ENCODE peak calls at places on chromosomes 3 and 15, in eight cellular contexts. H, J, E, I, Z, K, U and Q are unnamed samples.
A peak's percentile ranks its signal among the peaks of the same experiment; 100 is the strongest.

GRCh38 chr3:187334904-187335303 is 33.3 kb upstream of the RTP4 start:
- DNase-seq in H (no peak), J (no peak), E (no peak), I (no peak), Z (no peak), K (no peak), U (no peak), Q (no peak)

GRCh38 chr3:130773371-130773770 is 26.7 kb upstream of the PIK3R4 start:
- DNase-seq in H (no peak), J (no peak), E (no peak), I (no peak), Z (no peak), K (no peak), U (no peak), Q (no peak)

GRCh38 chr3:52481819-52482521 is 13.2 kb upstream of the STAB1 start:
- DNase-seq in H (no peak), J (peak; percentile 29), E (peak; percentile 23), I (no peak), Z (peak; percentile 66), K (peak; percentile 12), U (no peak), Q (no peak)

GRCh38 chr3:161406594-161407555 is 35.6 kb upstream of the SPTSSB start:
- DNase-seq in H (no peak), J (no peak), E (no peak), I (no peak), Z (no peak), K (no peak), U (peak; percentile 12), Q (no peak)

GRCh38 chr15:70065006-70065722 is 32.6 kb downstream of the TLE3 start:
- DNase-seq in H (peak; percentile 49), J (no peak), E (no peak), I (no peak), Z (no peak), K (no peak), U (no peak), Q (no peak)

GRCh38 chr3:193746832-193747231 is 153.8 kb downstream of the OPA1 start:
- DNase-seq in H (no peak), J (no peak), E (no peak), I (no peak), Z (no peak), K (no peak), U (no peak), Q (no peak)

GRCh38 chr15:38758001-38758400 is 193.4 kb upstream of the RASGRP1 start:
- DNase-seq in H (no peak), J (no peak), E (peak; percentile 6), I (no peak), Z (no peak), K (no peak), U (no peak), Q (no peak)

GRCh38 chr3:167115331-167115934 is 264.7 kb downstream of the ZBBX start:
- DNase-seq in H (no peak), J (no peak), E (no peak), I (no peak), Z (no peak), K (no peak), U (no peak), Q (no peak)

GRCh38 chr15:74994236-74994635 is 1.1 kb upstream of the SCAMP5 start:
- DNase-seq in H (no peak), J (no peak), E (no peak), I (no peak), Z (no peak), K (no peak), U (no peak), Q (no peak)

GRCh38 chr15:86624261-86625036 is 544.8 kb downstream of the AGBL1 start:
- DNase-seq in H (peak; percentile 45), J (peak; percentile 71), E (peak; percentile 94), I (no peak), Z (peak; percentile 49), K (peak; percentile 61), U (peak; percentile 30), Q (peak; percentile 93)

GRCh38 chr3:98731720-98732238 is 31.4 kb upstream of the ST3GAL6 start:
- DNase-seq in H (no peak), J (no peak), E (peak; percentile 4), I (no peak), Z (no peak), K (peak; percentile 2), U (no peak), Q (no peak)

GRCh38 chr3:52250122-52250521 is 4.6 kb downstream of the PPM1M start:
- DNase-seq in H (no peak), J (no peak), E (no peak), I (no peak), Z (no peak), K (no peak), U (no peak), Q (peak; percentile 13)

GRCh38 chr3:180277036-180277435 is 240.3 kb upstream of the PEX5L start:
- DNase-seq in H (no peak), J (no peak), E (no peak), I (no peak), Z (no peak), K (no peak), U (no peak), Q (no peak)

GRCh38 chr3:151787626-151788025 is 26.3 kb upstream of the AADAC start:
- DNase-seq in H (no peak), J (no peak), E (no peak), I (no peak), Z (no peak), K (no peak), U (no peak), Q (no peak)

GRCh38 chr3:48464713-48465221 is 18.2 kb downstream of the ATRIP start:
- DNase-seq in H (peak; percentile 56), J (peak; percentile 19), E (no peak), I (no peak), Z (no peak), K (no peak), U (no peak), Q (no peak)

GRCh38 chr3:13712682-13713180 is 163.8 kb downstream of the FBLN2 start:
- DNase-seq in H (no peak), J (no peak), E (no peak), I (peak; percentile 17), Z (no peak), K (no peak), U (no peak), Q (no peak)

DNA sequence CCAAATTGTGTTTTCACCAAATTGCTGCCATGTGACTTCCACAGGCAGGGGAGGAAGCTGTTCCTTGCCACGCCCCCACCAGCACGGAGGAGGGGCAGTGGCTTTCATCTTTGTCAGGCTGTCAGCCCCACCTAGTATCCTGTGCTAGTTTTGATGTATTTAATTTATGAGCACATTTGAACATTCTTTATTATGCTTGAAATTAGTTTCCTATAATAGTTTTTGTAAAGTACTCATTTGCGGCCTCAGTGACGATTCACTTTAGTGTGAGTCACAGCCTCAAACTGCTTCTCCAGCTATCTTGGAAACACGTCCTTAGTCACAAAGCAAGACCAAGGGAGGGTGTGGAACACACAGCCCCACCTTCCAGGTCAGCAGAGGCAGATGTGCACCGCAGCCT is 239.9 kb upstream of the ATP10A start:
- DNase-seq in H (no peak), J (no peak), E (no peak), I (no peak), Z (no peak), K (no peak), U (no peak), Q (no peak)
- H3K27ac ChIP-seq in H (no peak overlapping the region), J (no peak overlapping the region), E (no peak overlapping the region), I (no peak overlapping the region), Z (no peak overlapping the region), K (no peak overlapping the region), U (no peak overlapping the region), Q (no peak overlapping the region)

GRCh38 chr15:25171111-25171811 is 216.5 kb downstream of the SNRPN start:
- DNase-seq in H (peak; percentile 36), J (peak; percentile 2), E (no peak), I (peak; percentile 24), Z (no peak), K (no peak), U (no peak), Q (peak; percentile 13)
- H3K9me3 ChIP-seq in H (peaks cover 41% of the 10 kb centered on the region), J (peaks cover 67% of the 10 kb centered on the region), E (peaks cover 15% of the 10 kb centered on the region), I (peaks cover 70% of the 10 kb centered on the region), Z (no peaks in the 10 kb centered on the region), K (peaks cover 36% of the 10 kb centered on the region), U (peaks cover 6% of the 10 kb centered on the region), Q (no peaks in the 10 kb centered on the region)

GRCh38 chr15:101276501-101277037 is 716 bp downstream of the SELENOS start:
- DNase-seq in H (no peak), J (no peak), E (peak; percentile 74), I (no peak), Z (no peak), K (no peak), U (peak; percentile 17), Q (peak; percentile 57)
- H3K36me3 ChIP-seq in H (peaks cover 61% of the 10 kb centered on the region), J (peaks cover 72% of the 10 kb centered on the region), E (peaks cover 66% of the 10 kb centered on the region), I (peaks cover 20% of the 10 kb centered on the region), Z (no peaks in the 10 kb centered on the region), K (peaks cover 34% of the 10 kb centered on the region), U (peaks cover 41% of the 10 kb centered on the region), Q (peaks cover 58% of the 10 kb centered on the region)

GRCh38 chr3:42552830-42553229 is 28.9 kb downstream of the SEC22C start:
- DNase-seq in H (no peak), J (no peak), E (no peak), I (no peak), Z (no peak), K (no peak), U (no peak), Q (peak; percentile 51)

GRCh38 chr3:42556089-42556632 is 25.6 kb downstream of the SEC22C start:
- DNase-seq in H (no peak), J (no peak), E (peak; percentile 29), I (no peak), Z (no peak), K (no peak), U (peak; percentile 20), Q (no peak)

GRCh38 chr3:42562047-42562907 is 19.5 kb downstream of the SEC22C start:
- DNase-seq in H (no peak), J (no peak), E (no peak), I (no peak), Z (no peak), K (no peak), U (no peak), Q (no peak)

GRCh38 chr3:42557849-42558248 is 23.9 kb downstream of the SEC22C start:
- DNase-seq in H (no peak), J (no peak), E (no peak), I (no peak), Z (no peak), K (no peak), U (no peak), Q (no peak)
- H3K27ac ChIP-seq in H (no peak overlapping the region), J (no peak overlapping the region), E (no peak overlapping the region), I (no peak overlapping the region), Z (no peak overlapping the region), K (no peak overlapping the region), U (no peak overlapping the region), Q (no peak overlapping the region)

GRCh38 chr3:30245805-30246622 is 360.4 kb upstream of the TGFBR2 start:
- DNase-seq in H (no peak), J (no peak), E (no peak), I (no peak), Z (no peak), K (no peak), U (no peak), Q (no peak)

GRCh38 chr3:30253832-30254231 is 352.6 kb upstream of the TGFBR2 start:
- DNase-seq in H (no peak), J (no peak), E (no peak), I (no peak), Z (no peak), K (no peak), U (no peak), Q (no peak)

DNA sequence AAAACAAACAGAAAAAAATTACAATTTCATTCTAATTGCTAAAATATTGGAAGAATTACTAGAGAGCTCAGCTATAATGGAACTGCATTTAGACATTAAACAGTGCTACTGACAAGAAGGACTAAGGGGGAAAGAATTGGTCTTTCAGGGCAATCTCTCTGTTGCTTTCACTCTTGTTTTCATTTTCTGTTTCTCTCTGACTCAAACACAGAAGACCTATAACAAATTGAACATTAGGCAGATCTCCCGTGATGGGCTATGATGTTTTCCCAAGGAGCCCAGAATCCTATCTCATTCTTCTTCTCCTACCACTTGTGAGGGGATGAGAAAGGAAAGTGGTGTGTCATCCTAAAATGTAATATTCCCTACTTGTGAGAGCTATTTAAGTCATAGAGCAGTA is 358.0 kb upstream of the TGFBR2 start:
- DNase-seq in H (no peak), J (no peak), E (peak; percentile 39), I (no peak), Z (no peak), K (no peak), U (no peak), Q (no peak)
- H3K9me3 ChIP-seq in H (no peaks in the 10 kb centered on the region), J (no peaks in the 10 kb centered on the region), E (no peaks in the 10 kb centered on the region), I (no peaks in the 10 kb centered on the region), Z (no peaks in the 10 kb centered on the region), K (no peaks in the 10 kb centered on the region), U (no peaks in the 10 kb centered on the region), Q (no peaks in the 10 kb centered on the region)